ENCODE peak calls at places on chromosomes 2 and 18, in four cellular contexts. V is RWPE1; N is cardiac fibroblast; D is CD8-positive, alpha-beta T cell. P is an unnamed sample.

GRCh38 chr2:119230630-119231185 is 7.1 kb downstream of the STEAP3 start:
- DNase-seq in D (no peak), V (no peak), N (peak; percentile 59), P (no peak)

GRCh38 chr2:73343992-73344391 is 41.6 kb upstream of the ALMS1 start:
- DNase-seq in D (no peak), V (no peak), N (no peak), P (no peak)

GRCh38 chr2:85215074-85216050 is 82.2 kb downstream of the TCF7L1 start:
- DNase-seq in N (peak; percentile 78), D (no peak), V (no peak), P (no peak)

GRCh38 chr2:161486111-161486510 is 70.0 kb downstream of the TBR1 start:
- DNase-seq in D (no peak), V (no peak), N (no peak), P (peak; percentile 18)

GRCh38 chr18:11994346-11994707 is 13.0 kb downstream of the IMPA2 start:
- DNase-seq in V (peak; percentile 65), D (no peak), N (peak; percentile 93), P (peak; percentile 71)

GRCh38 chr2:156319811-156320490 is 12.6 kb downstream of the NR4A2 start:
- DNase-seq in V (no peak), N (no peak), D (no peak), P (no peak)

GRCh38 chr2:37857485-37858196 is 67.4 kb upstream of the RMDN2 start:
- DNase-seq in V (no peak), N (no peak), D (no peak), P (no peak)

GRCh38 chr2:179745615-179746263 is 115.7 kb downstream of the ZNF385B start:
- DNase-seq in N (peak; percentile 3), D (no peak), V (no peak), P (no peak)

GRCh38 chr2:104868081-104868806 is 14.3 kb downstream of the POU3F3 start:
- DNase-seq in N (no peak), V (no peak), D (no peak), P (no peak)

GRCh38 chr18:59612461-59612860 is 84.8 kb downstream of the CCBE1 start:
- DNase-seq in D (no peak), N (peak; percentile 81), V (no peak), P (no peak)

GRCh38 chr2:166180951-166181812 is 53.4 kb upstream of the SCN1A start:
- DNase-seq in V (peak; percentile 37), D (no peak), N (peak; percentile 62), P (peak; percentile 67)

GRCh38 chr2:190318931-190319556 is 582 bp downstream of the HIBCH start:
- DNase-seq in D (no peak), N (no peak), V (peak; percentile 8), P (no peak)

GRCh38 chr2:68548396-68548795 is 81.0 kb downstream of the APLF start:
- DNase-seq in N (peak; percentile 50), D (no peak), V (no peak), P (peak; percentile 31)

GRCh38 chr2:70111752-70112591 is 24.7 kb downstream of the PCBP1 start:
- DNase-seq in N (peak; percentile 73), V (no peak), D (no peak), P (no peak)

GRCh38 chr18:27366151-27366550 is 181.0 kb upstream of the CHST9 start:
- DNase-seq in N (no peak), D (no peak), V (no peak), P (peak; percentile 5)

GRCh38 chr2:149020432-149020851 is 18.1 kb upstream of the LYPD6B start:
- DNase-seq in N (no peak), V (no peak), D (no peak), P (peak; percentile 30)

GRCh38 chr2:5535301-5535700 is 156.9 kb upstream of the SOX11 start:
- DNase-seq in D (no peak), V (no peak), N (no peak), P (no peak)

GRCh38 chr2:230864605-230865323 is at the start of gene ITM2C:
- DNase-seq in V (peak; percentile 78), N (peak; percentile 72), D (peak; percentile 69), P (peak; percentile 53)

GRCh38 chr2:25253153-25253617 is 84.8 kb upstream of the POMC start:
- DNase-seq in D (no peak), V (no peak), N (no peak), P (no peak)

GRCh38 chr2:174120346-174120745 is 128.0 kb downstream of the OLA1 start:
- DNase-seq in V (peak; percentile 52), N (no peak), D (no peak), P (peak; percentile 54)

GRCh38 chr18:7941533-7941932 is 374.4 kb downstream of the PTPRM start:
- DNase-seq in D (no peak), V (no peak), N (no peak), P (peak; percentile 91)

GRCh38 chr2:231795525-231796327 is 9.5 kb downstream of the COPS7B start:
- DNase-seq in V (peak; percentile 62), D (no peak), N (peak; percentile 73), P (peak; percentile 89)

GRCh38 chr2:97950329-97951154 is 45.2 kb downstream of the TMEM131 start:
- DNase-seq in D (no peak), V (peak; percentile 50), N (peak; percentile 72), P (peak; percentile 23)

GRCh38 chr2:30456578-30456977 is 9.5 kb downstream of the LCLAT1 start:
- DNase-seq in N (no peak), V (no peak), D (no peak), P (no peak)

GRCh38 chr2:85269959-85270358 is 57.8 kb downstream of the TGOLN2 start:
- DNase-seq in V (no peak), D (no peak), N (peak; percentile 88), P (no peak)

DNA sequence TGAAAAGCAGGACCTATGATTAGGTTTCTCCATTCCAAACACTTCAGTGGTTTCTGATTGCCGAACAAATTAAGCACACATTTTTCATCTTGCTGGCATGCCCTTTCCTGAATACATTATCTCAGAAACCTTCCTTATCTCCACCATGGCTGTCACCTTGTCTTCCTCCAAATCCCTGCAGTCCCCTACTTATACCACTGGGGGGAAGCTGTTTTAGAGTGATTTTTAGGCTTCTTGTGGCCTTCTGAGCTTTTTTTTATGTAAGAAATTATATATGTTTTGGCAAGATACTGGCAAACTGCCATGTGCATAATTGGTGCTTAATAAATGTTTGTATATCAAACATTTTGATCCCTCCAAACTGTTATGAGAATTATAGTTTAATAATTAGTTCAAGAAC is 229.2 kb downstream of the MYT1L start:
- DNase-seq in N (no peak), D (no peak), V (no peak), P (peak; percentile 18)
- TF ChIP-seq CTCF in N (peak; percentile 28), D (no peak), V (no peak), P (peak; percentile 16)

DNA sequence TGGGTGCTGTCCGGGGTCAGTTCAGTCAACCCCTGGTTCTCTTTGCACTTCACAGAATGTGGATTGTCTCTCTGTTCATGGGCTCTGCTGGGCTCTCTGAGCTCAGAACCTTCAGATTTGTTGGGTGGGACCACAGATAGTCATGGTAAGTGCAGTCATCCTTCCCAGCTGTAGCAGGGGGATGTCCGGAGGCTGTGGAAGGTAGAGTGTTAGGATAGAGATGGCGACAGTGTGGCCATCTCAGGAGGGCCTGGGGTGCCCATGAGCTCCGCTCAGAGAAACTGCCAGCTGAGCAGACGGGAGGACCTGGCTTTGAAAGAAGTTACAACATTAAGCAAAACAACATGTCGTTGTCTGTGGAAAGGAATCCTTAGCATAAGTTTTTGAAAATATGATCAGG is 149.8 kb downstream of the FAM210A start:
- DNase-seq in D (no peak), N (no peak), V (no peak), P (no peak)
- TF ChIP-seq CTCF in D (no peak), N (no peak), V (no peak), P (no peak)

GRCh38 chr2:76197428-76197827 is 486.7 kb upstream of the GCFC2 start:
- DNase-seq in D (no peak), N (no peak), V (no peak), P (no peak)

GRCh38 chr2:76202866-76203265 is 492.2 kb upstream of the GCFC2 start:
- DNase-seq in V (no peak), D (no peak), N (no peak), P (no peak)

GRCh38 chr2:76193098-76193497 is 482.4 kb upstream of the GCFC2 start:
- DNase-seq in D (no peak), N (no peak), V (no peak), P (no peak)

GRCh38 chr2:76194376-76194775 is 483.7 kb upstream of the GCFC2 start:
- DNase-seq in N (no peak), D (no peak), V (no peak), P (no peak)

DNA sequence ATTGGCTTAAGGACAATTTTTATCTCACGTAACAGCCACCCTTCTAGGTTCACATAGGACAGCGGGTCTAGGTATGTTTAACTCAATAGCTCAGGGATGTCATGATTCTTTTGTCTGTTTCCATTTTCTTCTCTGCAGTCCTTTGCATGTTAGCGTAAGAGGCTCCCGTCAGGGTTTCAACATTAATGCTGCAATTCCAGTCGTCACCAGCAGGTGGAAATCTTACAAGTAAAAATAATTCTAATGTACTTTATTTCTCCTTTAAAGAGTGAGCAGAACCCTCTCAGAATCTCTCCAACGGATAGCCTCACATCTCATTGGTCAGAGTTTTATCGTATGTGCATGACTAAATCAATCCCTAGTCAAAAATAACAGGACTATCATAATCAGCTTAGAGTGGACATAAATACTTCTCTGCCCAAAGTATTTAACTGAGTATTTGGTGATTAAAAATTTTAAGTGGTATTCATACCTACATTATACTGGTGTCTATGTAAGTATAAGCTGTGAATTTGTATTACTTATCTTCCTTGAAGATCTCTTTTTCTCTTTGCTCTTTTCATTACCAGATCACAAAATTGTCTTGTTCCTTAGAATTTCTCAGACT is 487.2 kb upstream of the GCFC2 start:
- DNase-seq in V (peak; percentile 25), N (peak; percentile 76), D (no peak), P (peak; percentile 78)
- TF ChIP-seq CTCF in V (peak; percentile 80), N (peak; percentile 65), D (peak; percentile 68), P (peak; percentile 56)

DNA sequence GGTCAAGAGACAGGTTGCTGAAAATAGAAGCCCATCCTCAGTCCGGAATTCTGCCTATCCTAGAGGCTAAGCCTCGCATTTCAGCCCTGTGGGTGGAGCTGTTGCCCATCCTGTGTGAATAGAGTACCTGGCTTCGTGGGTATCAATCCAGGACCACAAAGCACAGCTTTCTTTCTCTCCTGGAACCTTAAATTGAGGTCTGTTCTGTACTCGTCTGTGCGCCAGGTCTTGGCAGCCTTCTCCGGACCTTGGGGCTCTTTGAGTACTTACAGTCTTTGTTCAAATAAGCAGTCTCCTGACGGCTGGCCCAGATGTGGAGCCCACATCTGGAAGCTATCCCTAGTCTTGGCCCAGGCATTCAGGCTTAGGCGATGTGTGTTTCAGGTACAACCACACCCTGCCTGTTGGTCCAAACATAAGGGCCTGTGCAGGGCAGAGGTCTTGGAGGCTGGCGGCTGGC is 294.3 kb downstream of the BCL2 start:
- DNase-seq in D (no peak), N (no peak), V (peak; percentile 9), P (peak; percentile 56)
- TF ChIP-seq CTCF in D (no peak), N (peak; percentile 3), V (peak; percentile 18), P (peak; percentile 41)